ENCODE peak calls at places on chromosome 11, in seven cellular contexts. H, L, J, V, K, C and N are unnamed samples.

GRCh38 chr11:47234669-47235075 is 13.9 kb downstream of the ACP2 start:
- DNase-seq in H (no peak), L (no peak), J (peak), V (no peak), K (peak), C (no peak), N (no peak)

GRCh38 chr11:108160970-108161566 is 39.7 kb downstream of the ACAT1 start:
- DNase-seq in H (no peak), L (no peak), J (no peak), V (peak), K (no peak), C (no peak), N (no peak)

GRCh38 chr11:37364246-37364839 is 766.3 kb upstream of the RAG2 start:
- DNase-seq in H (no peak), L (no peak), J (no peak), V (no peak), K (no peak), C (no peak), N (no peak)

GRCh38 chr11:47104337-47104950 is 72.2 kb downstream of the ARFGAP2 start:
- DNase-seq in H (no peak), L (no peak), J (peak), V (no peak), K (no peak), C (peak), N (peak)

GRCh38 chr11:5204787-5205186 is 4.3 kb upstream of the OR51V1 start:
- DNase-seq in H (peak), L (peak), J (peak), V (peak), K (no peak), C (no peak), N (peak)

GRCh38 chr11:9530901-9531625 is 42.4 kb upstream of the WEE1 start:
- DNase-seq in H (no peak), L (no peak), J (no peak), V (no peak), K (no peak), C (no peak), N (no peak)

GRCh38 chr11:131499199-131499598 is 128.8 kb downstream of the NTM start:
- DNase-seq in H (no peak), L (no peak), J (no peak), V (no peak), K (no peak), C (no peak), N (no peak)

GRCh38 chr11:114684636-114685035 is 6.3 kb downstream of the NXPE2 start:
- DNase-seq in H (no peak), L (no peak), J (no peak), V (no peak), K (no peak), C (no peak), N (no peak)

GRCh38 chr11:86476109-86476861 is 101.6 kb downstream of the CCDC81 start:
- DNase-seq in H (no peak), L (no peak), J (peak), V (no peak), K (no peak), C (no peak), N (no peak)

GRCh38 chr11:120054016-120054752 is 83.7 kb downstream of the TRIM29 start:
- DNase-seq in H (no peak), L (no peak), J (no peak), V (no peak), K (no peak), C (no peak), N (no peak)

GRCh38 chr11:13668957-13669521 is 571 bp downstream of the FAR1 start:
- DNase-seq in H (no peak), L (peak), J (no peak), V (peak), K (peak), C (no peak), N (no peak)

GRCh38 chr11:47869548-47870393 is 21.6 kb upstream of the NUP160 start:
- DNase-seq in H (no peak), L (no peak), J (no peak), V (no peak), K (no peak), C (no peak), N (no peak)

GRCh38 chr11:17411418-17411817 is 23.0 kb upstream of the KCNJ11 start:
- DNase-seq in H (no peak), L (no peak), J (no peak), V (no peak), K (no peak), C (no peak), N (no peak)

GRCh38 chr11:36605221-36606216 is 7.5 kb upstream of the RAG2 start:
- DNase-seq in H (no peak), L (no peak), J (no peak), V (no peak), K (no peak), C (no peak), N (no peak)

GRCh38 chr11:128316541-128317206 is 270.7 kb downstream of the ETS1 start:
- DNase-seq in H (no peak), L (no peak), J (no peak), V (no peak), K (no peak), C (no peak), N (no peak)

GRCh38 chr11:68503792-68504191 is 43.2 kb downstream of the PPP6R3 start:
- DNase-seq in H (no peak), L (no peak), J (no peak), V (no peak), K (no peak), C (no peak), N (no peak)

GRCh38 chr11:32829157-32829679 is 509 bp upstream of the PRRG4 start:
- DNase-seq in H (no peak), L (no peak), J (peak), V (peak), K (no peak), C (no peak), N (no peak)

GRCh38 chr11:65578667-65579066 is 2.8 kb downstream of the EHBP1L1 start:
- DNase-seq in H (no peak), L (no peak), J (no peak), V (no peak), K (no peak), C (no peak), N (no peak)

GRCh38 chr11:2273771-2274170 is 3.4 kb upstream of the ASCL2 start:
- DNase-seq in H (no peak), L (no peak), J (no peak), V (no peak), K (no peak), C (no peak), N (no peak)

GRCh38 chr11:34798985-34799384 is 117.2 kb downstream of the APIP start:
- DNase-seq in H (no peak), L (no peak), J (no peak), V (no peak), K (no peak), C (no peak), N (no peak)

GRCh38 chr11:77559686-77560425 is 29.9 kb upstream of the AQP11 start:
- DNase-seq in H (peak), L (no peak), J (peak), V (no peak), K (no peak), C (no peak), N (peak)

GRCh38 chr11:60125962-60126585 is 37.6 kb downstream of the MS4A2 start:
- DNase-seq in H (no peak), L (no peak), J (no peak), V (no peak), K (no peak), C (no peak), N (no peak)

GRCh38 chr11:45677811-45678515 is 12.5 kb upstream of the CHST1 start:
- DNase-seq in H (no peak), L (peak), J (no peak), V (no peak), K (no peak), C (no peak), N (no peak)

GRCh38 chr11:64854534-64855502 is 10.4 kb upstream of the CDC42BPG start:
- DNase-seq in H (peak), L (no peak), J (peak), V (no peak), K (peak), C (no peak), N (peak)

GRCh38 chr11:2921742-2922493 is 7.3 kb downstream of the PHLDA2 start:
- DNase-seq in H (no peak), L (no peak), J (no peak), V (no peak), K (no peak), C (no peak), N (no peak)

GRCh38 chr11:128884703-128885338 is 6.3 kb upstream of the KCNJ5 start:
- DNase-seq in H (peak), L (peak), J (peak), V (peak), K (peak), C (peak), N (no peak)

GRCh38 chr11:2150206-2150847 is 10.7 kb downstream of the INS start:
- DNase-seq in H (no peak), L (peak), J (no peak), V (no peak), K (no peak), C (no peak), N (peak)

GRCh38 chr11:133681901-133682300 is 149.6 kb upstream of the OPCML start:
- DNase-seq in H (no peak), L (peak), J (no peak), V (no peak), K (no peak), C (peak), N (no peak)
- TF ChIP-seq CTCF in H (no peak), L (no peak), J (no peak), V (no peak), K (peak), C (no peak), N (no peak)

GRCh38 chr11:43505171-43505570 is 146.5 kb downstream of the TTC17 start:
- DNase-seq in H (no peak), L (no peak), J (no peak), V (no peak), K (no peak), C (no peak), N (no peak)

GRCh38 chr11:43507171-43507570 is 148.5 kb downstream of the TTC17 start:
- DNase-seq in H (no peak), L (no peak), J (no peak), V (no peak), K (no peak), C (no peak), N (no peak)

GRCh38 chr11:43504316-43504950 is 145.7 kb downstream of the TTC17 start:
- DNase-seq in H (no peak), L (peak), J (peak), V (peak), K (peak), C (peak), N (no peak)

GRCh38 chr11:43508511-43508918 is 149.8 kb downstream of the TTC17 start:
- DNase-seq in H (no peak), L (no peak), J (peak), V (no peak), K (no peak), C (no peak), N (no peak)

DNA sequence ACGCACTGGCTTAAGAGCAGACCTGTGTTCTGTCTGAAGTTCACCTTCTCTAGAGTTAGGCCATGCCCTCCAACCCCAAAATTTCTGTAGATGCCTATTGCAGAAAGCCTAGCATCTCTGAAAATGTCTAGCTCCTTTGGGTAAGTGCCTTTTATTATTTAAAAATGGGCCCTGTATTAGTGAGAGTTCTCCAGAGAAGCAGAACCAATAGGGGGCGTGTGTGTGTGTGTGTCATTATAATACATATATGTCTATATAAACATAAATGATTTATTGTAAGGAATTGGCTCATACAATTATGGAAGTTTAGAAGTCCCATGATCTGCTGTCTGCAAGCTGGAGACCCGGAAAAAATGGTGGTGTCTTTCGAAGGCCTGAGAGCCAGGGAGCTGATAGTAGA is 144.7 kb downstream of the TTC17 start:
- DNase-seq in H (no peak), L (no peak), J (peak), V (no peak), K (no peak), C (no peak), N (no peak)
- TF ChIP-seq CTCF in H (peak), L (peak), J (peak), V (no peak), K (no peak), C (no peak), N (no peak)

GRCh38 chr11:21798216-21798615 is 394.7 kb upstream of the ANO5 start:
- DNase-seq in H (no peak), L (no peak), J (no peak), V (no peak), K (no peak), C (no peak), N (no peak)

GRCh38 chr11:21794306-21794705 is 398.6 kb upstream of the ANO5 start:
- DNase-seq in H (no peak), L (no peak), J (no peak), V (no peak), K (no peak), C (no peak), N (no peak)
- TF ChIP-seq CTCF in H (no peak), L (no peak), J (no peak), V (no peak), K (no peak), C (no peak), N (no peak)

GRCh38 chr11:74318241-74318932 is 6.9 kb upstream of the P4HA3 start:
- DNase-seq in H (no peak), L (no peak), J (peak), V (no peak), K (no peak), C (no peak), N (no peak)
- TF ChIP-seq CTCF in H (no peak), L (peak), J (peak), V (no peak), K (no peak), C (no peak), N (no peak)

GRCh38 chr11:8055111-8055835 is 25.7 kb upstream of the TUB start:
- DNase-seq in H (no peak), L (no peak), J (no peak), V (no peak), K (no peak), C (peak), N (no peak)
- TF ChIP-seq CTCF in H (peak), L (peak), J (peak), V (no peak), K (no peak), C (peak), N (peak)

DNA sequence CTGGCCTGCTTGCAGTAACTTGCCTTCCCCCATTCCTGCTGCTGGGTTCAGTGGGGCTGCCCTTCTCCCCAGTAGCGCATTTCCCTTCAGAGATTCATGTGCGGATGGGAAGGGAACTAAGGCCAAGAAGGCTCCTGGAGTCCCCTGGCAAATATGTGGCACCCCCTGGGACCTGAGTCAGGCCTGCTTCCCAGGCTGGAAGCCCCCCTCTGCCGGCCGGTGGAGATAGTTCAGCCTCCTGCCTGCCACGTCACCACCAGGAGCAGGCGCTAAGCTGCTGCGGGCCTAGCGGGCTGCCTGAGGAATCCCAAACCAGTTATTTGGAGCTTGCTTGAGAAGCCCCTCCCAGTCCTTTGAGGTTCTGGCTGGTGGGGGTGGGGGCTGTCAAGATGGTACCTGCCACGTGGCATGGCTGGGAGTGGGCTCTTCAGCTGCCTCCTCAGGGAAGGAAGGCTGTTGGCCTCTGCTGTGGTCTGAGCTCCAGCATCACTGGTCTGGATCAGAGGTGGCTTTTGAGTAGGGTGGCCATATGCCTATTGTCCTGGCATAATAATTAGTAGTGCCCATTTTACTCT is 2.0 kb downstream of the SERPINH1 start:
- DNase-seq in H (peak), L (peak), J (peak), V (no peak), K (no peak), C (peak), N (no peak)
- TF ChIP-seq CTCF in H (peak), L (peak), J (peak), V (no peak), K (peak), C (no peak), N (peak)

GRCh38 chr11:110179064-110179463 is 85.9 kb downstream of the ZC3H12C start:
- DNase-seq in H (no peak), L (no peak), J (no peak), V (no peak), K (no peak), C (no peak), N (no peak)
- TF ChIP-seq CTCF in H (no peak), L (no peak), J (no peak), V (no peak), K (no peak), C (no peak), N (no peak)

GRCh38 chr11:117808768-117809167 is 11.8 kb upstream of the DSCAML1 start:
- DNase-seq in H (no peak), L (no peak), J (no peak), V (no peak), K (no peak), C (no peak), N (no peak)

GRCh38 chr11:117806906-117807305 is 9.9 kb upstream of the DSCAML1 start:
- DNase-seq in H (no peak), L (no peak), J (no peak), V (no peak), K (no peak), C (no peak), N (no peak)

GRCh38 chr11:117807482-117808272 is 10.7 kb upstream of the DSCAML1 start:
- DNase-seq in H (no peak), L (peak), J (peak), V (peak), K (peak), C (peak), N (peak)

GRCh38 chr11:117803896-117804295 is 6.9 kb upstream of the DSCAML1 start:
- DNase-seq in H (no peak), L (no peak), J (no peak), V (no peak), K (no peak), C (no peak), N (no peak)

GRCh38 chr11:117805048-117805447 is 8.0 kb upstream of the DSCAML1 start:
- DNase-seq in H (no peak), L (no peak), J (no peak), V (no peak), K (no peak), C (no peak), N (no peak)
- TF ChIP-seq CTCF in H (no peak), L (no peak), J (no peak), V (no peak), K (no peak), C (no peak), N (no peak)